ENCODE peak calls at places on chromosome 1, in ten cellular contexts. K is choroid plexus epithelial cell; B is mucosa of descending colon; L is T-cell; M is AG08396; G is SJSA1; Z is activated naive CD8-positive, alpha-beta T cell treated with anti-CD3 and anti-CD28 coated beads for 36 hours; H is psoas muscle; P is GM13977; X is GM12865. O is an unnamed sample.

GRCh38 chr1:201023517-201023902 is at the start of gene KIF21B:
- DNase-seq in K (peak; percentile 52), H (peak; percentile 89), B (peak; percentile 94), Z (peak; percentile 95), L (peak; percentile 92), P (peak; percentile 96), G (peak; percentile 79), M (peak; percentile 86), X (peak; percentile 89), O (peak; percentile 96)

GRCh38 chr1:158121604-158122254 is 59.0 kb upstream of the CD1D start:
- DNase-seq in L (peak; percentile 15), M (no peak), H (no peak), K (peak; percentile 67), Z (peak; percentile 22), G (no peak), X (peak; percentile 49), P (peak; percentile 45), B (peak; percentile 35), O (peak; percentile 41)

GRCh38 chr1:153553096-153553495 is 4.0 kb upstream of the S100A3 start:
- DNase-seq in L (no peak), B (peak; percentile 21), G (no peak), M (no peak), P (no peak), K (no peak), Z (no peak), H (peak; percentile 39), X (no peak), O (no peak)

GRCh38 chr1:55727010-55727409 is 511.8 kb upstream of the USP24 start:
- DNase-seq in Z (no peak), B (no peak), X (no peak), P (no peak), M (peak; percentile 57), H (no peak), K (peak; percentile 83), L (no peak), G (peak; percentile 55), O (no peak)

GRCh38 chr1:198088360-198089071 is 68.3 kb upstream of the NEK7 start:
- DNase-seq in L (no peak), H (no peak), Z (no peak), P (peak; percentile 38), K (peak; percentile 83), M (peak; percentile 36), B (no peak), X (peak; percentile 30), G (no peak), O (peak; percentile 22)

GRCh38 chr1:93816970-93817738 is 61.9 kb downstream of the DNTTIP2 start:
- DNase-seq in L (no peak), Z (no peak), G (no peak), X (no peak), K (peak; percentile 81), P (no peak), B (no peak), M (no peak), H (no peak), O (no peak)

GRCh38 chr1:193846881-193847280 is 660.5 kb upstream of the B3GALT2 start:
- DNase-seq in P (no peak), B (no peak), L (no peak), G (no peak), H (no peak), K (no peak), Z (no peak), M (no peak), X (no peak), O (no peak)

GRCh38 chr1:29195875-29196274 is 14.2 kb upstream of the SRSF4 start:
- DNase-seq in H (peak; percentile 69), L (no peak), B (no peak), P (no peak), X (no peak), Z (no peak), M (no peak), K (no peak), G (no peak), O (no peak)

GRCh38 chr1:16146888-16147614 is 8.8 kb downstream of the EPHA2 start:
- DNase-seq in L (no peak), P (no peak), K (peak; percentile 51), G (peak; percentile 71), Z (no peak), H (no peak), M (no peak), B (no peak), X (no peak), O (no peak)

GRCh38 chr1:182268659-182269058 is 122.9 kb downstream of the GLUL start:
- DNase-seq in B (no peak), M (no peak), X (no peak), L (no peak), G (no peak), Z (no peak), H (no peak), P (no peak), K (no peak), O (no peak)

GRCh38 chr1:94384485-94385353 is 33.5 kb upstream of the ABCD3 start:
- DNase-seq in P (no peak), B (peak; percentile 37), M (no peak), H (no peak), X (no peak), L (no peak), Z (no peak), G (no peak), K (no peak), O (peak; percentile 11)

GRCh38 chr1:89780721-89781120 is 40.1 kb upstream of the LRRC8D start:
- DNase-seq in G (no peak), X (peak; percentile 48), M (peak; percentile 36), B (no peak), K (peak; percentile 85), H (no peak), L (no peak), Z (peak; percentile 32), P (peak; percentile 29), O (peak; percentile 42)

GRCh38 chr1:53266038-53266437 is 27.7 kb upstream of the MAGOH start:
- DNase-seq in M (no peak), X (no peak), L (no peak), K (peak; percentile 32), H (no peak), G (no peak), B (no peak), Z (no peak), P (no peak), O (no peak)

GRCh38 chr1:36572906-36573305 is 90.2 kb upstream of the CSF3R start:
- DNase-seq in X (no peak), H (no peak), M (no peak), P (no peak), K (no peak), Z (no peak), B (no peak), G (no peak), L (no peak), O (no peak)

GRCh38 chr1:1395166-1395565 is 4.0 kb downstream of the CCNL2 start:
- DNase-seq in Z (no peak), X (no peak), G (no peak), L (no peak), B (no peak), M (no peak), K (no peak), H (peak; percentile 53), P (no peak), O (no peak)

GRCh38 chr1:169149555-169150286 is 43.2 kb downstream of the ATP1B1 start:
- DNase-seq in M (no peak), P (no peak), X (no peak), K (peak; percentile 65), H (no peak), L (no peak), G (no peak), Z (no peak), B (no peak), O (no peak)

GRCh38 chr1:101843160-101843559 is 153.6 kb downstream of the OLFM3 start:
- DNase-seq in L (no peak), B (no peak), Z (no peak), H (no peak), G (no peak), K (no peak), X (no peak), P (no peak), M (no peak), O (no peak)

GRCh38 chr1:116488052-116488451 is 82.8 kb downstream of the CD58 start:
- DNase-seq in G (no peak), K (no peak), H (no peak), X (no peak), B (no peak), M (no peak), P (no peak), Z (no peak), L (no peak), O (no peak)

GRCh38 chr1:67766117-67766978 is 66.9 kb downstream of the GNG12 start:
- DNase-seq in Z (peak; percentile 38), M (peak; percentile 62), K (peak; percentile 81), L (peak; percentile 19), G (peak; percentile 71), B (peak; percentile 43), P (peak; percentile 32), X (peak; percentile 46), H (no peak), O (peak; percentile 43)

GRCh38 chr1:33335020-33335419 is 14.1 kb upstream of the A3GALT2 start:
- DNase-seq in P (peak; percentile 7), K (peak; percentile 39), Z (no peak), B (no peak), X (no peak), L (no peak), M (no peak), H (no peak), G (no peak), O (no peak)

GRCh38 chr1:29716306-29716705 is 480.0 kb downstream of the PTPRU start:
- DNase-seq in K (no peak), Z (no peak), G (no peak), B (no peak), X (no peak), L (no peak), M (no peak), P (no peak), H (no peak), O (no peak)

GRCh38 chr1:3783651-3784474 is 11.3 kb downstream of the SMIM1 start:
- DNase-seq in B (no peak), M (no peak), G (no peak), K (no peak), L (no peak), Z (no peak), X (no peak), P (peak; percentile 15), H (no peak), O (no peak)

GRCh38 chr1:25768999-25769398 is 31.0 kb upstream of the SELENON start:
- DNase-seq in M (no peak), H (no peak), P (no peak), K (no peak), Z (no peak), X (no peak), B (no peak), L (no peak), G (no peak), O (no peak)

GRCh38 chr1:230909974-230910754 is 41.8 kb upstream of the C1orf198 start:
- DNase-seq in H (peak; percentile 59), Z (no peak), P (no peak), G (no peak), X (no peak), M (no peak), K (no peak), L (no peak), B (no peak), O (no peak)

GRCh38 chr1:183544598-183545297 is 45.5 kb downstream of the NCF2 start:
- DNase-seq in L (no peak), M (no peak), X (no peak), H (no peak), G (no peak), K (no peak), B (no peak), Z (no peak), P (no peak), O (no peak)

GRCh38 chr1:221667504-221667903 is 74.4 kb downstream of the DUSP10 start:
- DNase-seq in L (no peak), M (peak; percentile 47), G (no peak), P (peak; percentile 8), B (no peak), H (no peak), X (peak; percentile 71), K (peak; percentile 89), Z (no peak), O (peak; percentile 23)

GRCh38 chr1:226722901-226723639 is 16.0 kb downstream of the ITPKB start:
- DNase-seq in X (no peak), P (no peak), B (no peak), L (no peak), H (no peak), M (no peak), Z (no peak), K (no peak), G (no peak), O (no peak)

GRCh38 chr1:61853545-61853944 is 111.3 kb downstream of the PATJ start:
- DNase-seq in P (no peak), L (no peak), M (peak; percentile 18), B (no peak), H (no peak), X (no peak), Z (no peak), G (no peak), K (peak; percentile 65), O (no peak)